ENCODE peak calls at places on chromosomes 11 and 22, in nine cellular contexts. One of them, this sample, is unnamed.

GRCh38 chr11:60786811-60787567 is 1.9 kb downstream of the MS4A10 start:
- DNase-seq in HFF-Myc: peak; percentile 48
- DNase-seq in fibroblast of lung: peak; percentile 65
- DNase-seq in heart right ventricle: peak; percentile 85
- DNase-seq in thyroid gland: peak; percentile 68
- DNase-seq in mucosa of descending colon: peak; percentile 75
- DNase-seq in GM23338: no peak
- DNase-seq in IMR-90: peak; percentile 89
- DNase-seq in mammary epithelial cell: no peak
- DNase-seq in this sample: peak; percentile 60

GRCh38 chr11:64571410-64572091 is 19.5 kb upstream of the SLC22A12 start:
- DNase-seq in mucosa of descending colon: peak; percentile 57
- DNase-seq in IMR-90: no peak
- DNase-seq in GM23338: peak; percentile 65
- DNase-seq in thyroid gland: no peak
- DNase-seq in heart right ventricle: no peak
- DNase-seq in mammary epithelial cell: peak; percentile 93
- DNase-seq in fibroblast of lung: no peak
- DNase-seq in HFF-Myc: no peak
- DNase-seq in this sample: no peak

GRCh38 chr11:1529774-1530173 is 42.3 kb downstream of the DUSP8 start:
- DNase-seq in mucosa of descending colon: no peak
- DNase-seq in IMR-90: no peak
- DNase-seq in mammary epithelial cell: no peak
- DNase-seq in thyroid gland: no peak
- DNase-seq in heart right ventricle: no peak
- DNase-seq in fibroblast of lung: no peak
- DNase-seq in HFF-Myc: no peak
- DNase-seq in GM23338: no peak
- DNase-seq in this sample: no peak

GRCh38 chr11:90895850-90896249 is 673.0 kb upstream of the CHORDC1 start:
- DNase-seq in HFF-Myc: no peak
- DNase-seq in fibroblast of lung: no peak
- DNase-seq in GM23338: no peak
- DNase-seq in mucosa of descending colon: no peak
- DNase-seq in thyroid gland: no peak
- DNase-seq in IMR-90: no peak
- DNase-seq in mammary epithelial cell: no peak
- DNase-seq in heart right ventricle: no peak
- DNase-seq in this sample: no peak

GRCh38 chr11:68127791-68128681 is 6.8 kb upstream of the CHKA start:
- DNase-seq in thyroid gland: peak; percentile 93
- DNase-seq in IMR-90: peak; percentile 40
- DNase-seq in fibroblast of lung: peak; percentile 61
- DNase-seq in mammary epithelial cell: no peak
- DNase-seq in mucosa of descending colon: peak; percentile 68
- DNase-seq in heart right ventricle: peak; percentile 50
- DNase-seq in HFF-Myc: no peak
- DNase-seq in GM23338: peak; percentile 98
- DNase-seq in this sample: peak; percentile 67

GRCh38 chr22:20807315-20807752 is 33.4 kb downstream of the SERPIND1 start:
- DNase-seq in mammary epithelial cell: peak; percentile 62
- DNase-seq in thyroid gland: no peak
- DNase-seq in heart right ventricle: no peak
- DNase-seq in GM23338: no peak
- DNase-seq in mucosa of descending colon: no peak
- DNase-seq in HFF-Myc: peak; percentile 73
- DNase-seq in IMR-90: peak; percentile 98
- DNase-seq in fibroblast of lung: peak; percentile 81
- DNase-seq in this sample: no peak

GRCh38 chr11:76329983-76330382 is 50.9 kb downstream of the THAP12 start:
- DNase-seq in fibroblast of lung: no peak
- DNase-seq in mammary epithelial cell: no peak
- DNase-seq in IMR-90: no peak
- DNase-seq in heart right ventricle: no peak
- DNase-seq in mucosa of descending colon: no peak
- DNase-seq in GM23338: no peak
- DNase-seq in thyroid gland: no peak
- DNase-seq in HFF-Myc: no peak
- DNase-seq in this sample: no peak

GRCh38 chr22:17167486-17167885 is 8.4 kb upstream of the HDHD5 start:
- DNase-seq in HFF-Myc: no peak
- DNase-seq in IMR-90: no peak
- DNase-seq in heart right ventricle: peak; percentile 74
- DNase-seq in GM23338: no peak
- DNase-seq in thyroid gland: peak; percentile 27
- DNase-seq in mammary epithelial cell: no peak
- DNase-seq in mucosa of descending colon: no peak
- DNase-seq in fibroblast of lung: no peak
- DNase-seq in this sample: peak; percentile 49

GRCh38 chr22:39589880-39590279 is 19.3 kb downstream of the CACNA1I start:
- DNase-seq in mucosa of descending colon: no peak
- DNase-seq in HFF-Myc: no peak
- DNase-seq in GM23338: no peak
- DNase-seq in thyroid gland: no peak
- DNase-seq in IMR-90: no peak
- DNase-seq in fibroblast of lung: no peak
- DNase-seq in mammary epithelial cell: no peak
- DNase-seq in heart right ventricle: no peak
- DNase-seq in this sample: no peak

GRCh38 chr22:36467946-36468345 is 13.5 kb downstream of the TXN2 start:
- DNase-seq in mucosa of descending colon: no peak
- DNase-seq in HFF-Myc: peak; percentile 94
- DNase-seq in fibroblast of lung: peak; percentile 98
- DNase-seq in heart right ventricle: no peak
- DNase-seq in thyroid gland: no peak
- DNase-seq in mammary epithelial cell: peak; percentile 91
- DNase-seq in IMR-90: peak; percentile 97
- DNase-seq in GM23338: no peak
- DNase-seq in this sample: no peak

GRCh38 chr11:33461319-33461718 is 204.1 kb downstream of the HIPK3 start:
- DNase-seq in fibroblast of lung: no peak
- DNase-seq in heart right ventricle: no peak
- DNase-seq in thyroid gland: no peak
- DNase-seq in mucosa of descending colon: no peak
- DNase-seq in GM23338: peak; percentile 7
- DNase-seq in IMR-90: no peak
- DNase-seq in mammary epithelial cell: no peak
- DNase-seq in HFF-Myc: no peak
- DNase-seq in this sample: no peak

GRCh38 chr11:33455827-33456226 is 198.6 kb downstream of the HIPK3 start:
- DNase-seq in thyroid gland: no peak
- DNase-seq in mammary epithelial cell: no peak
- DNase-seq in GM23338: no peak
- DNase-seq in heart right ventricle: no peak
- DNase-seq in HFF-Myc: no peak
- DNase-seq in mucosa of descending colon: no peak
- DNase-seq in IMR-90: no peak
- DNase-seq in fibroblast of lung: no peak
- DNase-seq in this sample: no peak

GRCh38 chr11:33457948-33458347 is 200.8 kb downstream of the HIPK3 start:
- DNase-seq in HFF-Myc: no peak
- DNase-seq in mammary epithelial cell: no peak
- DNase-seq in mucosa of descending colon: no peak
- DNase-seq in fibroblast of lung: no peak
- DNase-seq in GM23338: no peak
- DNase-seq in thyroid gland: no peak
- DNase-seq in IMR-90: no peak
- DNase-seq in heart right ventricle: no peak
- DNase-seq in this sample: no peak

GRCh38 chr11:33463059-33463458 is 205.9 kb downstream of the HIPK3 start:
- DNase-seq in IMR-90: peak; percentile 69
- DNase-seq in mammary epithelial cell: no peak
- DNase-seq in heart right ventricle: no peak
- DNase-seq in HFF-Myc: no peak
- DNase-seq in mucosa of descending colon: no peak
- DNase-seq in fibroblast of lung: peak; percentile 42
- DNase-seq in GM23338: no peak
- DNase-seq in thyroid gland: no peak
- DNase-seq in this sample: no peak

DNA sequence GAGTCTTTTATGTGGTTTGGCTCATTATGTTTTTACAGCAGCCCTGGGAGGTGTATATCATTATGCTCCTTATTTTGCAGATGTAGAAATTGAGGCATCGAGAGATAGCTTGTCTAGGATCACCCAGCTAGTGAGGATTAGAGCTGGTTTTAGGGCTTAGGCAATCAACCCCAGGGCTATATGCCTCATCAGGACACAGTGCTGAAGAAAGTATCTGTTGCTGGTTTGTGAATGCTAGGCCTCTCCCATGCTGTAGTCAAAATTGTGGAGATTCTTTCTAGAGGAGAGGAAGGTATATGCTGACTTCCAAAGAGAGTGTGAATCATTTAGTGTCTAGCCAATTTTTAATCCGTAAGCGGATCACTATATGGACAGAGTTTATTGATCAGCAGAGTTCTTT is 204.5 kb downstream of the HIPK3 start:
- DNase-seq in IMR-90: no peak
- DNase-seq in heart right ventricle: no peak
- DNase-seq in fibroblast of lung: no peak
- DNase-seq in HFF-Myc: no peak
- DNase-seq in mucosa of descending colon: no peak
- DNase-seq in thyroid gland: no peak
- DNase-seq in mammary epithelial cell: peak; percentile 66
- DNase-seq in GM23338: no peak
- DNase-seq in this sample: no peak
- H3K4me3 ChIP-seq in IMR-90: no peak overlapping the region
- H3K4me3 ChIP-seq in heart right ventricle: no peak overlapping the region
- H3K4me3 ChIP-seq in fibroblast of lung: no peak overlapping the region
- H3K4me3 ChIP-seq in HFF-Myc: no peak overlapping the region
- H3K4me3 ChIP-seq in mucosa of descending colon: no peak overlapping the region
- H3K4me3 ChIP-seq in thyroid gland: no peak overlapping the region
- H3K4me3 ChIP-seq in mammary epithelial cell: no peak overlapping the region
- H3K4me3 ChIP-seq in GM23338: no peak overlapping the region
- H3K4me3 ChIP-seq in this sample: no peak overlapping the region

GRCh38 chr22:43154887-43155536 is 3.7 kb downstream of the TSPO start:
- DNase-seq in fibroblast of lung: no peak
- DNase-seq in heart right ventricle: no peak
- DNase-seq in thyroid gland: no peak
- DNase-seq in GM23338: no peak
- DNase-seq in HFF-Myc: no peak
- DNase-seq in IMR-90: no peak
- DNase-seq in mucosa of descending colon: no peak
- DNase-seq in mammary epithelial cell: no peak
- DNase-seq in this sample: no peak

GRCh38 chr22:43152355-43153071 is 1.2 kb downstream of the TSPO start:
- DNase-seq in IMR-90: peak; percentile 22
- DNase-seq in mucosa of descending colon: peak; percentile 91
- DNase-seq in fibroblast of lung: peak; percentile 55
- DNase-seq in HFF-Myc: no peak
- DNase-seq in thyroid gland: peak; percentile 85
- DNase-seq in mammary epithelial cell: peak; percentile 68
- DNase-seq in GM23338: no peak
- DNase-seq in heart right ventricle: peak; percentile 70
- DNase-seq in this sample: peak; percentile 60

GRCh38 chr22:43155789-43156188 is 4.4 kb downstream of the TSPO start:
- DNase-seq in heart right ventricle: no peak
- DNase-seq in mammary epithelial cell: peak; percentile 44
- DNase-seq in thyroid gland: no peak
- DNase-seq in fibroblast of lung: no peak
- DNase-seq in IMR-90: no peak
- DNase-seq in GM23338: no peak
- DNase-seq in HFF-Myc: peak; percentile 30
- DNase-seq in mucosa of descending colon: no peak
- DNase-seq in this sample: no peak

GRCh38 chr22:43152001-43152354 is 619 bp downstream of the TSPO start:
- DNase-seq in HFF-Myc: no peak
- DNase-seq in heart right ventricle: no peak
- DNase-seq in IMR-90: no peak
- DNase-seq in thyroid gland: no peak
- DNase-seq in GM23338: peak; percentile 40
- DNase-seq in mammary epithelial cell: peak; percentile 34
- DNase-seq in fibroblast of lung: no peak
- DNase-seq in mucosa of descending colon: no peak
- DNase-seq in this sample: no peak

GRCh38 chr22:43153916-43154315 is 2.6 kb downstream of the TSPO start:
- DNase-seq in fibroblast of lung: no peak
- DNase-seq in HFF-Myc: no peak
- DNase-seq in heart right ventricle: no peak
- DNase-seq in IMR-90: no peak
- DNase-seq in thyroid gland: no peak
- DNase-seq in mucosa of descending colon: no peak
- DNase-seq in mammary epithelial cell: no peak
- DNase-seq in GM23338: no peak
- DNase-seq in this sample: no peak
- H3K4me3 ChIP-seq in fibroblast of lung: no peak overlapping the region
- H3K4me3 ChIP-seq in HFF-Myc: peak overlapping the region; percentile 24
- H3K4me3 ChIP-seq in heart right ventricle: no peak overlapping the region
- H3K4me3 ChIP-seq in IMR-90: no peak overlapping the region
- H3K4me3 ChIP-seq in thyroid gland: no peak overlapping the region
- H3K4me3 ChIP-seq in mucosa of descending colon: no peak overlapping the region
- H3K4me3 ChIP-seq in mammary epithelial cell: no peak overlapping the region
- H3K4me3 ChIP-seq in GM23338: no peak overlapping the region
- H3K4me3 ChIP-seq in this sample: no peak overlapping the region

DNA sequence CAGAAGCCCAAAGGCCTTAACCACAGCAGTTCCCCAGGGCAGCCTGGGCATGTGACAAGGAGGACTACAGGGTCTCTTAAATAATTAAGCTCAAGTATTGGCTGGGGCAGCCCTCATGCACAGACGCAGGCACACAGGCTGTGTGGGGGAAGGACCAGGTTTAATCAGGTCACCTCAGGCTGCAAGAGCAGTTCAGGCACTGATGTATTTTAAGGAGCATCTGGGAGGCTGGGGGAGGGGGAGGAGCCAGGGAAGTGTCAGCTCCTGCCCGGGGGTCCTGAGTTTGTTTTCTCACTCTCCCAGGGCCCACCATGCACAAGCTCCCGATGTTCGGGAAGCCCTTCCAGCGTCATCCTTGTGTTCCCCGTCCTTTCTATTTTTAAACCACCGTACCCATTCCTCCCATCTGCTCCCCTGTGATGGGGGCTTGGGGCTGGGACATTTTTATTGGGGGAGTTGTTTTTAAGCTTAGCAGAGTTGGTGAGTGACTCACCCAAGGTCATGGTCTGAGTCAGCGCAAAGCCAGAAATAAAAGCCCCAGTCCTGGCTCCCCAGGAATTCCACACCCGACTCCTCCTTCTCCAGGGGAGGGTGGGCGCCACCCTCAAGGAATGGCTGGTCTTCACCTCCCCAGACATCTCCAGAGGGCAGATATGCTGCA is 2.4 kb downstream of the CSDC2 start:
- DNase-seq in thyroid gland: no peak
- DNase-seq in HFF-Myc: peak; percentile 81
- DNase-seq in GM23338: peak; percentile 32
- DNase-seq in IMR-90: peak; percentile 85
- DNase-seq in heart right ventricle: no peak
- DNase-seq in mucosa of descending colon: no peak
- DNase-seq in fibroblast of lung: peak; percentile 87
- DNase-seq in mammary epithelial cell: peak; percentile 30
- DNase-seq in this sample: peak; percentile 74
- H3K4me3 ChIP-seq in thyroid gland: no peak overlapping the region
- H3K4me3 ChIP-seq in HFF-Myc: peak overlapping the region; percentile 27
- H3K4me3 ChIP-seq in GM23338: no peak overlapping the region
- H3K4me3 ChIP-seq in IMR-90: peak overlapping the region; percentile 21
- H3K4me3 ChIP-seq in heart right ventricle: peak overlapping the region; percentile 52
- H3K4me3 ChIP-seq in mucosa of descending colon: no peak overlapping the region
- H3K4me3 ChIP-seq in fibroblast of lung: peak overlapping the region; percentile 62
- H3K4me3 ChIP-seq in mammary epithelial cell: no peak overlapping the region
- H3K4me3 ChIP-seq in this sample: peak overlapping the region; percentile 60

DNA sequence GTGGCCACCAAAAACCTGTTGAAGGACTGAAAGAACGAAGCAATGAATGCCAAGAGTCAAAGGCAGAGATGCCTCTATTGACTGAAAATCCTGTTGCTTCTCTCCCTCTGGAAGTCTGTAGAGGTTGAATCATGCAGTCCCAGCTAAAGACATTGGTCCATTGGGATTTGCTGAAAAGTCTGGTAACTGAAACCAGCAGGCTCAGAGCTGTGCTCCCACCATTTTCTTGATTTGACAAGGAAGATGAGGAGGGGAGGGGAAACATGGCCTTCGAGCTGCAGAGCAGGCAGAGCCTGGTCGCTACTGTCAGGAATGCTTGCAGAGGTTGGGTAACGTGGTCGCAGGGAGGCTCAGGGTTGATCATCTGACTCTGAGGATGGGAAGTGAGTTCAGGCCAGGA is 72.8 kb upstream of the CSNK2A3 start:
- DNase-seq in GM23338: no peak
- DNase-seq in fibroblast of lung: no peak
- DNase-seq in IMR-90: no peak
- DNase-seq in mucosa of descending colon: no peak
- DNase-seq in thyroid gland: no peak
- DNase-seq in mammary epithelial cell: no peak
- DNase-seq in heart right ventricle: no peak
- DNase-seq in HFF-Myc: no peak
- DNase-seq in this sample: no peak
- H3K4me3 ChIP-seq in GM23338: no peak overlapping the region
- H3K4me3 ChIP-seq in fibroblast of lung: no peak overlapping the region
- H3K4me3 ChIP-seq in IMR-90: no peak overlapping the region
- H3K4me3 ChIP-seq in mucosa of descending colon: no peak overlapping the region
- H3K4me3 ChIP-seq in thyroid gland: no peak overlapping the region
- H3K4me3 ChIP-seq in mammary epithelial cell: no peak overlapping the region
- H3K4me3 ChIP-seq in heart right ventricle: no peak overlapping the region
- H3K4me3 ChIP-seq in HFF-Myc: no peak overlapping the region
- H3K4me3 ChIP-seq in this sample: no peak overlapping the region

This sample was measured in uterus.